ENCODE peak calls at places on chromosome 17, in eight cellular contexts. L is skeletal muscle cell, J is EL, Q is aorta, C is head of caudate nucleus, A is neuronal stem cell, X is A172, H is neural progenitor cell. V is an unnamed sample.

GRCh38 chr17:80872011-80872929 is 119.4 kb upstream of the CHMP6 start:
- DNase-seq in C (no peak), L (no peak), A (no peak), H (no peak), X (no peak), Q (peak), J (no peak), V (no peak)

GRCh38 chr17:73188011-73188410 is 4.8 kb upstream of the COG1 start:
- DNase-seq in L (no peak), C (no peak), H (no peak), X (no peak), J (no peak), A (no peak), Q (no peak), V (no peak)

GRCh38 chr17:73292031-73292531 is 19.7 kb downstream of the CDC42EP4 start:
- DNase-seq in L (no peak), A (no peak), J (peak), H (no peak), Q (peak), C (no peak), X (peak), V (no peak)

GRCh38 chr17:38733315-38734234 is 3.4 kb downstream of the CISD3 start:
- DNase-seq in H (no peak), L (no peak), C (no peak), J (no peak), X (no peak), Q (no peak), A (no peak), V (peak)

GRCh38 chr17:8791910-8792270 is 7.3 kb downstream of the MFSD6L start:
- DNase-seq in H (no peak), L (peak), X (peak), A (no peak), C (no peak), Q (no peak), J (peak), V (peak)

GRCh38 chr17:80665792-80666191 is 121.2 kb downstream of the RPTOR start:
- DNase-seq in Q (no peak), J (no peak), X (no peak), C (no peak), L (no peak), H (no peak), A (no peak), V (no peak)

GRCh38 chr17:3513305-3514035 is 37.7 kb downstream of the ASPA start:
- DNase-seq in Q (no peak), X (no peak), J (no peak), A (no peak), L (no peak), C (no peak), H (peak), V (peak)

GRCh38 chr17:66018786-66019185 is 173.1 kb downstream of the CEP112 start:
- DNase-seq in H (no peak), J (no peak), Q (no peak), A (no peak), C (no peak), X (no peak), L (no peak), V (no peak)

GRCh38 chr17:66383353-66383752 is 80.9 kb downstream of the PRKCA start:
- DNase-seq in L (peak), C (no peak), J (peak), X (no peak), H (no peak), Q (no peak), A (no peak), V (no peak)

GRCh38 chr17:75650874-75651273 is 16.1 kb downstream of the RECQL5 start:
- DNase-seq in C (no peak), J (no peak), L (no peak), X (no peak), H (no peak), A (no peak), Q (peak), V (no peak)

GRCh38 chr17:8185580-8186445 is 4.2 kb downstream of the BORCS6 start:
- DNase-seq in A (peak), J (peak), X (peak), C (peak), L (no peak), H (peak), Q (peak), V (peak)

V was measured in ELF-1.